ENCODE peak calls at places on chromosomes 5 and 9, in six cellular contexts. E is suprapubic skin, D is K562, C is esophagus muscularis mucosa, B is SK-N-SH, G is sigmoid colon. I is an unnamed sample.

GRCh38 chr5:38509185-38509584 is 47.3 kb downstream of the LIFR start:
- DNase-seq in E (no peak), D (no peak), C (no peak), B (no peak), G (no peak), I (no peak)

GRCh38 chr9:75269202-75269601 is 180.9 kb downstream of the OSTF1 start:
- DNase-seq in E (no peak), D (no peak), C (no peak), B (no peak), G (no peak), I (no peak)

GRCh38 chr5:169160405-169160901 is 140.5 kb downstream of the SLIT3 start:
- DNase-seq in E (no peak), D (no peak), C (no peak), B (no peak), G (no peak), I (no peak)

GRCh38 chr5:72507360-72508238 is at the start of gene ZNF366:
- DNase-seq in E (no peak), D (no peak), C (peak), B (no peak), G (no peak), I (no peak)

GRCh38 chr5:14208071-14209021 is 65.2 kb downstream of the TRIO start:
- DNase-seq in E (no peak), D (no peak), C (no peak), B (no peak), G (no peak), I (peak)

GRCh38 chr9:69805962-69806633 is 14.5 kb upstream of the CFAP95 start:
- DNase-seq in E (no peak), D (no peak), C (no peak), B (no peak), G (peak), I (peak)

GRCh38 chr5:151033217-151033934 is 13.0 kb downstream of the GPX3 start:
- DNase-seq in E (no peak), D (no peak), C (no peak), B (no peak), G (no peak), I (no peak)

GRCh38 chr5:111122398-111122797 is 30.2 kb downstream of the WDR36 start:
- DNase-seq in E (no peak), D (no peak), C (no peak), B (no peak), G (no peak), I (no peak)

GRCh38 chr9:91678807-91679206 is 255.2 kb upstream of the NFIL3 start:
- DNase-seq in E (no peak), D (no peak), C (peak), B (no peak), G (no peak), I (no peak)

GRCh38 chr5:141413540-141414069 is 818 bp downstream of the PCDHGA10 start:
- DNase-seq in E (no peak), D (no peak), C (no peak), B (no peak), G (peak), I (no peak)

GRCh38 chr9:97237951-97238851 is 69.3 kb upstream of the CCDC180 start:
- DNase-seq in E (peak), D (peak), C (peak), B (peak), G (peak), I (peak)
- TF ChIP-seq POLR2AphosphoS5 in E (peak), D (peak), C (peak), B (peak), G (peak), I (peak)

DNA sequence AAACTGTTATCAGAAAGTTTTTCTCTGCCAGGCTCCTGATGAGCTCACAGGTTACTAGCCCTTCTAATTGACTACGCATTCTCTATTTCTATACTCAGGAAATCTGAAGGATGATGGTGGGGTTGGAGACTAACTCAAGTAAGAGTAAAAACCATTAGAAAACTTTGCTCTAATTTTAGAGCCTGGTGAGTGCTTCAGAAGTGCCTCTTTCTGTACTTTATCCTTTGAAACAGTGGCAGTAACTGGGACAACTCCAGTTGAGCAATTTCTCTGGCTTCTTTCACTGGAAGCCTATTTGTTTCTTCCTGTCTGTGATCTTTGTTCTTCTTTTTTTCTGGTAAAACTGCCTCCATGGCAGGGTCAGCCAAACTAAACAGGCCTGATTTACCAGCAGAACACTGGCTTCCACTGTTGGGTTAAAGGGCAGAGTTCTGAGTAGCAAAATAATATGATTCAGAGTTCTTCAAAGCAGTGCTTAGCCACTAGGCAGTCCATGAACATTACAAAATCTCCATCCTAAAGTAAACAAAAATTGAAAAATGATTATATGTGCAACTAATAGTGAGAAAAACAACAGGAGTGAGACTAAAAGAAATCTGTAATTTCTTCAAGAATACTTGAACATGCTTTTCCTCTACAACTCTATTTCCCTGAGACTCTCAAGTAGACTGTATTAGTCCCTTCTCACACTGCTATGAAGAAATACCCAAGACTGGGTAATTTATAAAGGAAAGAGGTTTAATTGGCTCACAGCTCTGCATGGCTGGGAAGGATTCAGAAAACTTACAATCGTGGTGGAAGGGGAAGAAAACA is 79.8 kb downstream of the MROH2B start:
- DNase-seq in E (no peak), D (no peak), C (peak), B (no peak), G (peak), I (peak)
- TF ChIP-seq EP300 in E (no peak), D (no peak), C (peak), B (no peak), G (peak), I (no peak)

DNA sequence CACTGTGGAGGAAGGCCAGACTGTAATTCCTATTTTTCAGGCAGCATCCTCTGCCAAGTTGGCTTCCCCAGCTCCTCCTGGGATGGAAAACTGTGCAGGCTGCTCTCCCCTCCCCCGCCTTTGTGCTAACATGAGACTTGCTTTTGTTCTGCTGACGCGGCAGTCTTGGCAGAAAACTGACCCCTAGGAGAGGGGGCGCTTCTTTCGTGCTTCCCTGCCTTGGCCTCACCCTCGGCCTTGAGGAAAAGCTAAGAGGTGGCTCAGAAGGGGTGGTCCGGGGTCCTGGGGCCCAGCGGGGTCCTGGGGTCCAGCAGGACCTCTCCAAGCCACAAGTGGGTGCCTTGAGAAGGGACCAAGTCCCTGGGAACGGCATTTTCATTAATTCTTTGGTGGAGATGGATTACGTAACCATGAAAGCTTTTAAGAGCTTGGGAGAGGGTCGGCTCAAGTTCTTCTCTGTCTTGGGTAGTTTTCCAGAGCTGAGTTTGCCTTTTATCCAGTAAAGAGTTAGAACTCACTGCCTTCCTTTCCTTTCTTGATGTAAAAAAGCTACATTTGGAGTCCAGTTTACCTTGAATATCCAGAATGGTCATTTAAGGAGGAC is 51.0 kb downstream of the SH3PXD2B start:
- DNase-seq in E (no peak), D (no peak), C (no peak), B (no peak), G (peak), I (peak)
- TF ChIP-seq POLR2AphosphoS5 in E (no peak), D (no peak), C (peak), B (no peak), G (peak), I (no peak)

GRCh38 chr9:23630488-23630887 is 195.6 kb downstream of the ELAVL2 start:
- DNase-seq in E (no peak), D (no peak), C (no peak), B (no peak), G (no peak), I (no peak)
- TF ChIP-seq EP300 in E (no peak), D (no peak), C (no peak), B (no peak), G (no peak), I (no peak)

GRCh38 chr9:124011460-124012301 is at the start of gene LHX2:
- DNase-seq in E (peak), D (peak), C (no peak), B (peak), G (no peak), I (peak)
- TF ChIP-seq POLR2AphosphoS5 in E (no peak), D (no peak), C (peak), B (no peak), G (no peak), I (no peak)